ENCODE peak calls at places on chromosomes 3 and 15, in four cellular contexts. R, L, A and B are unnamed samples.

GRCh38 chr3:157572559-157573270 is 69.5 kb upstream of the VEPH1 start:
- DNase-seq in R (peak), L (peak), A (peak), B (peak)

GRCh38 chr15:58427987-58428386 is 3.8 kb upstream of the LIPC start:
- DNase-seq in R (no peak), L (no peak), A (no peak), B (no peak)

GRCh38 chr15:78000089-78000926 is 77.2 kb downstream of the TBC1D2B start:
- DNase-seq in R (peak), L (peak), A (peak), B (peak)

GRCh38 chr3:10627884-10628572 is 122.6 kb upstream of the ATP2B2 start:
- DNase-seq in R (no peak), L (no peak), A (no peak), B (no peak)

GRCh38 chr3:102089904-102090492 is 240.7 kb downstream of the NFKBIZ start:
- DNase-seq in R (peak), L (peak), A (no peak), B (peak)

GRCh38 chr15:48928877-48929538 is 34.7 kb downstream of the SHC4 start:
- DNase-seq in R (no peak), L (no peak), A (no peak), B (peak)

GRCh38 chr15:79283252-79284048 is 928 bp downstream of the ANKRD34C start:
- DNase-seq in R (peak), L (peak), A (peak), B (no peak)

GRCh38 chr15:40921949-40922607 is 7.1 kb upstream of the DLL4 start:
- DNase-seq in R (no peak), L (no peak), A (no peak), B (no peak)

GRCh38 chr3:112639451-112640332 is 1.3 kb downstream of the CCDC80 start:
- DNase-seq in R (no peak), L (peak), A (no peak), B (no peak)

GRCh38 chr15:44719293-44719999 is 8.1 kb downstream of the B2M start:
- DNase-seq in R (no peak), L (peak), A (no peak), B (peak)

GRCh38 chr3:115423170-115423569 is 200.1 kb upstream of the GAP43 start:
- DNase-seq in R (no peak), L (peak), A (no peak), B (no peak)

GRCh38 chr15:100633763-100634075 is 31.3 kb downstream of the ASB7 start:
- DNase-seq in R (no peak), L (no peak), A (no peak), B (no peak)

GRCh38 chr3:97871788-97872187 is 50.0 kb downstream of the CRYBG3 start:
- DNase-seq in R (no peak), L (peak), A (no peak), B (no peak)

GRCh38 chr3:154095832-154096421 is 25.3 kb upstream of the ARHGEF26 start:
- DNase-seq in R (no peak), L (peak), A (peak), B (no peak)

GRCh38 chr15:49421991-49422390 is 1.1 kb upstream of the FGF7 start:
- DNase-seq in R (no peak), L (peak), A (peak), B (peak)

GRCh38 chr3:37435572-37435971 is 261.2 kb upstream of the LRRFIP2 start:
- DNase-seq in R (no peak), L (no peak), A (no peak), B (no peak)

GRCh38 chr3:69137006-69137405 is 14.6 kb upstream of the LMOD3 start:
- DNase-seq in R (no peak), L (no peak), A (no peak), B (no peak)

GRCh38 chr15:81877533-81878227 is 168.1 kb downstream of the MEX3B start:
- DNase-seq in R (no peak), L (no peak), A (peak), B (no peak)

GRCh38 chr15:48333553-48333952 is 2.3 kb downstream of the DUT start:
- DNase-seq in R (no peak), L (no peak), A (no peak), B (no peak)

GRCh38 chr3:170383567-170383966 is 26.1 kb downstream of the SKIL start:
- DNase-seq in R (no peak), L (peak), A (no peak), B (no peak)

GRCh38 chr15:61880079-61880478 is 180.2 kb downstream of the VPS13C start:
- DNase-seq in R (no peak), L (no peak), A (no peak), B (no peak)

GRCh38 chr3:189842681-189843602 is 211.8 kb downstream of the TP63 start:
- DNase-seq in R (no peak), L (no peak), A (no peak), B (no peak)

GRCh38 chr3:123317716-123318115 is 116.0 kb downstream of the SEC22A start:
- DNase-seq in R (no peak), L (no peak), A (no peak), B (no peak)

GRCh38 chr3:194675680-194676079 is 3.7 kb upstream of the LSG1 start:
- DNase-seq in R (no peak), L (no peak), A (no peak), B (no peak)

GRCh38 chr3:27720899-27721716 is 1.0 kb downstream of the EOMES start:
- DNase-seq in R (no peak), L (no peak), A (no peak), B (no peak)

GRCh38 chr15:40361640-40362039 is 3.6 kb downstream of the DISP2 start:
- DNase-seq in R (no peak), L (no peak), A (no peak), B (no peak)

GRCh38 chr3:10196389-10197052 is 31.8 kb downstream of the IRAK2 start:
- DNase-seq in R (no peak), L (peak), A (no peak), B (no peak)

GRCh38 chr15:90095521-90095959 is 6.7 kb downstream of the IDH2 start:
- DNase-seq in R (no peak), L (no peak), A (no peak), B (no peak)